ENCODE peak calls at places on chromosomes 7 and 10, in eight cellular contexts. H is HCT116, A is kidney epithelial cell, F is heart right ventricle, M is SK-N-SH, C is ovary, K is A549, W is pancreas. S is an unnamed sample.

GRCh38 chr10:74008212-74008731 is 10.4 kb downstream of the VCL start:
- DNase-seq in K (no peak), W (no peak), A (no peak), M (peak), C (no peak), H (no peak), F (no peak), S (no peak)

GRCh38 chr10:101310528-101311439 is 43.2 kb upstream of the BTRC start:
- DNase-seq in M (peak), W (peak), C (peak), K (no peak), H (no peak), F (peak), A (no peak), S (no peak)

GRCh38 chr10:123942114-123942513 is 50.5 kb upstream of the CPXM2 start:
- DNase-seq in K (no peak), W (no peak), C (no peak), F (no peak), H (no peak), M (no peak), A (no peak), S (no peak)

GRCh38 chr7:80608292-80608691 is 30.1 kb upstream of the CD36 start:
- DNase-seq in K (no peak), M (no peak), H (no peak), W (no peak), F (no peak), A (no peak), C (no peak), S (no peak)

GRCh38 chr10:119688033-119688508 is 36.9 kb downstream of the BAG3 start:
- DNase-seq in M (no peak), F (no peak), C (no peak), H (no peak), A (no peak), W (no peak), K (no peak), S (no peak)

GRCh38 chr7:20514364-20514763 is 101.1 kb upstream of the ABCB5 start:
- DNase-seq in F (peak), W (peak), A (peak), K (no peak), C (no peak), M (peak), H (no peak), S (no peak)

GRCh38 chr7:3233301-3233700 is 67.8 kb upstream of the SDK1 start:
- DNase-seq in C (no peak), K (no peak), A (no peak), F (no peak), W (no peak), M (no peak), H (no peak), S (no peak)

GRCh38 chr7:144127714-144128334 is 4.8 kb downstream of the OR2A14 start:
- DNase-seq in C (peak), F (peak), M (peak), W (peak), H (peak), A (peak), K (peak), S (peak)

GRCh38 chr10:124539935-124540641 is 78.5 kb downstream of the LHPP start:
- DNase-seq in C (peak), M (peak), K (peak), W (no peak), H (no peak), A (no peak), F (peak), S (peak)

GRCh38 chr7:47143344-47143743 is 438.6 kb downstream of the TNS3 start:
- DNase-seq in H (no peak), A (no peak), C (no peak), W (no peak), K (no peak), M (no peak), F (no peak), S (no peak)

GRCh38 chr10:42953684-42954674 is 122.9 kb upstream of the RET start:
- DNase-seq in F (no peak), M (no peak), A (no peak), W (peak), C (no peak), H (no peak), K (no peak), S (no peak)

GRCh38 chr10:68047554-68048327 is 27.3 kb downstream of the HERC4 start:
- DNase-seq in A (no peak), W (no peak), F (no peak), K (no peak), C (no peak), H (no peak), M (no peak), S (no peak)

GRCh38 chr10:1381339-1381738 is 325.2 kb downstream of the WDR37 start:
- DNase-seq in F (no peak), H (no peak), M (no peak), W (no peak), C (no peak), K (no peak), A (no peak), S (no peak)

DNA sequence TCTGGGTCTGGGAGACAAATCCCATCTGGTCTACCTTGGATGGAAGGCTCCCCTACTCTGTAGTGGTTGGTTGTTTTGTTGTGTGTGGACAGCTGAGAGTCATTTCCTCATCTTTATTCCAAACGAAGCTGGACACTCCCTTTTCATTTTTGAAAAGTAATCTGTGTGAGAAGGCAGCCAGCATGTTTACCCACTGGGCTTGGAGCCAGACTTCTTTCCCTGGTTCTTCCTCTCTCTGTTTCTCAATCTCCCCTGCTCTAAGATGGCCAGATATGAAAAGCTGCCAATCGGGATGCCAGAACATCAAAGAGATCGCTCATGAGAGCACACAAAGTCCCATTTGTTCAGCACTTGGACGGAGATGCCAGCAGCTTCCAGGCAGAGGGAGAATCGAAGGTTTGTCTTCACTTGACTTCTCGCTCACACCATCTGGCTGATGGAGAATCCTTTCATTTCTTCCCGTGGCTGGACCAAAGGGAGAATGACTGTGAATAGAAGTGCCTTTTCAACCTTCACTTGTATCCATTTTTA is 108.2 kb upstream of the AGR3 start:
- DNase-seq in H (peak), K (peak), C (peak), W (peak), F (peak), A (peak), M (no peak), S (peak)
- H3K4me3 ChIP-seq in H (peak), K (peak), C (no peak), W (peak), F (peak), A (no peak), M (no peak), S (peak)

GRCh38 chr7:140230517-140230861 is 53.7 kb upstream of the KDM7A start:
- DNase-seq in A (no peak), F (no peak), C (no peak), W (peak), M (peak), K (no peak), H (no peak), S (peak)

GRCh38 chr7:140231779-140232491 is 55.2 kb upstream of the KDM7A start:
- DNase-seq in C (no peak), F (no peak), H (no peak), W (no peak), A (no peak), K (no peak), M (no peak), S (no peak)

GRCh38 chr7:140229591-140230516 is 53.1 kb upstream of the KDM7A start:
- DNase-seq in A (no peak), M (no peak), K (no peak), F (no peak), C (no peak), H (no peak), W (no peak), S (peak)

GRCh38 chr7:140232959-140233649 is 56.3 kb upstream of the KDM7A start:
- DNase-seq in A (no peak), F (no peak), M (no peak), C (no peak), K (no peak), W (no peak), H (no peak), S (no peak)

DNA sequence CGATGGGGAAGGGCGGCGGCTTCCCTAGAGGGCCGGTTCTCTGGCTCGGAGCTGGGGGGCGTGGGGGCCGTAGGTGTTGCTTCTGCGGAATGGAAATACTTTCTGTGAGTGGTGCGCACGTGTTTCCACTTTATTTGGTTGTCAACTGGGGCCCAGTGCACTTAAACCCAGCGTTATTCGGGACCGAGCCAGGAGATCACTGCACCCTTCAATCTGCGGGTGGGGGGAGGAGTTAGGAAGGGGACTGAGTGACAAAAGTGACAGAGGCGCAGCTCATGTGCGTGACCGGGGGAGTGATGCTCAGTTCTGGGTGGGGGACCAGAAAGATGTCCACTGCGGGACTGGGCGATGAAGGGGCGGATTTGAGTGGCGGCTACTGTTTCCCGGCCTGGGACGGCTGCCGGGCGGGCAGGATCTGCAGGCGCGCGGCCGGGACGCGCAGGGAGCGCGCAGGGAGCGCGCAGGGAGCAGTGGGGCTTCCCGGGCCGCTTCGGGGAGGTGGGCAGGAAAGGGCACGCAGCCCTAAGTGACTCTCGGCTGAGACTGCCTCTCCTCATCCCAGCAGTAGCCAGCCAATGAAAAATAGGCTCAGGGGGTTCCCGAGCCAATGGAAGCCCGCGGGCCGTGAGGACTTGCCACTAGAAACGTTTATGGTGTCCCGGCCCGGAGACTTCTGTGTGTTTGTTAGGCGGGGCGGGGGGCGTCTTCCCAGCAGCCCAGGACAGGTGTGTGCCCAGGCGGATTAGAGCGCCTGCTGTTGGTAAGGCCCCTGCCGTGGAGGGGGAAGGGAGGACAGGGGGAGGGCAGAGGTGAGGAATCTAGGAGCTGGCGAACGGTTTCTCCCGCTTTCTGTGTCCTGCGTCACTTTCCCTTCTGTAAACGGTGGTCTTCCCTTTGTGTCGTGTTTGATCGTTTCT is 54.3 kb upstream of the KDM7A start:
- DNase-seq in C (no peak), W (peak), F (peak), K (peak), H (peak), M (peak), A (no peak), S (peak)
- H3K4me3 ChIP-seq in C (peak), W (peak), F (peak), K (peak), H (peak), M (peak), A (peak), S (peak)

GRCh38 chr7:26159243-26159642 is 7.2 kb downstream of the NFE2L3 start:
- DNase-seq in K (no peak), C (no peak), W (no peak), F (no peak), H (no peak), M (no peak), A (no peak), S (no peak)

GRCh38 chr7:26153823-26154783 is 2.1 kb downstream of the NFE2L3 start:
- DNase-seq in C (no peak), W (peak), H (no peak), A (no peak), M (no peak), F (peak), K (no peak), S (no peak)

GRCh38 chr7:26155531-26156375 is 3.8 kb downstream of the NFE2L3 start:
- DNase-seq in W (no peak), M (no peak), A (peak), C (no peak), H (no peak), K (no peak), F (no peak), S (no peak)

GRCh38 chr7:26157520-26158105 is 5.6 kb downstream of the NFE2L3 start:
- DNase-seq in C (no peak), A (no peak), K (no peak), M (no peak), F (no peak), W (no peak), H (no peak), S (no peak)

GRCh38 chr7:26156454-26157365 is 4.7 kb downstream of the NFE2L3 start:
- DNase-seq in M (no peak), C (no peak), K (peak), H (peak), A (peak), F (no peak), W (no peak), S (no peak)
- H3K4me3 ChIP-seq in M (peak), C (no peak), K (no peak), H (no peak), A (no peak), F (peak), W (no peak), S (peak)

DNA sequence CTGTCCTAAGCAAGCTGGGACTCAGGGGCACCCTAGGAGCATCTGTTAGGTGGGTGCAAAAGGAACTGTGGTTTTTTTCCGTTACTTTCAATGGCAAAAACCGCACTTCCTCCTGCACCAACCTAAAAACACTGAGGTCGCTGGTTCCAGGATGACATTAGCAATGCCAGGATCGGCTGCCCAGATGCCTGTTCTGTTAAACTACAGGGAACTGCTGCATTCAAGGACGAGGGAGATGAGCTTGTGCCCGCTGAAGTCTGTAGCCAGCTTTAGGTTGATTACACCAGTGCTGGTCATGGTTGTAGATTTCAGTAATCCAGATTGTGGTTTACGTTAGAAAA is 181.4 kb upstream of the PFKP start:
- DNase-seq in C (no peak), A (no peak), F (no peak), H (no peak), M (no peak), W (no peak), K (no peak), S (no peak)
- H3K4me3 ChIP-seq in C (no peak), A (no peak), F (no peak), H (no peak), M (no peak), W (no peak), K (no peak), S (no peak)

DNA sequence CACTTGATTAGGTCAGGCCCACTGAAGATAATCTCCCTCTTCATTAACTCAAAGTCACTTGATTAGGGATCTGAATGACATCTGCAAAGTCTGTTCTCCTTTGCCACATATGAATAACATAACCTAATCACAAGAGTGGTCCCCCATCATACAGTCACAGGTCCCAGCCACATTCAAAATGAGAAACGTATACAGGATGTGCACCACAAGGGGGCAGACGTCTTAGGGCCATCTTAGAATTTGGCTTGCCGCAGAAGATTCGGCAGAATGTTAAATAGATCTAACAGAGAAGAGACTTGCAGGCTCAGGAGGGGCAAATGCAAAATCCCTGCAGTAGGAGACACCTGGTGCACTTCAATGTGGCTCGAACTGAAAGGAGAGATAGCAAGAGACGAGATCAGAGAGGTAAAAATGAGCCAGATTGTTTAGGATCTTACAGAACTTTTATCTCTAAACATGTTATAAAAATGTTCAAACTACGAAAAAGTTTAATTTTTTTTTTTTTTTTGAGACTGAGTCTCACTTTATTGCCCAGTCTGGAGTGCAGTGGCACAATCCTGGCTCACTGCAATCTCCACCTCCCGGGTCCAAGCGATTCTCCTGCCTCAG is 10.4 kb upstream of the SMC3 start:
- DNase-seq in M (peak), A (no peak), C (peak), W (peak), F (peak), H (peak), K (peak), S (no peak)
- H3K4me3 ChIP-seq in M (no peak), A (no peak), C (no peak), W (no peak), F (no peak), H (no peak), K (no peak), S (no peak)

DNA sequence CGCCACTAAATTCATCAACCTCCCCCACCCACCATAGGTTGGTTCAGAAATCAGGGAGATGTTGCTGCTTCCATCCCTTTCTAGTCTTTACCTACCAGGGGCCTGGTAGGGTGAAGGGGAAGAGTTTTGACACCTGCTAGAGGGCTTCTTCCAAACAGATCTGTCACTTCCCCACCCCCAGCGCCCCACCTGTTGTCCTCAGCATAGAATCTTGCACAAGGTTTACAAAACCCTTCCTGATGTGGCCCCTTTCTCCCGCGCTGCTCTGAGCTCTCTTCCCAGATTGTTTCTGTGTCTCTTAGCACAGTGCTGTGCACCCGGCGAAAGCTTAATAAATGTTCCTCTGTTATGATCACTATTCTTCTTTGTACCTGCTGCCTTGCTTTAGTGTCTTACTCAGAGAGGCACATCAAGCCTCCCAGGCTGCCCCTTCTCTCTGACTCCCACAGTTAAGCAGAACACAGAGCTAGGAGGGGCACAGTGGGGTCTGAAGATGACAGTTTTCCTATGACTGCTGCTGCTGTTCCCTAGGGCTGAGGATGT is 11.2 kb upstream of the C10orf95 start:
- DNase-seq in F (no peak), C (no peak), M (no peak), W (no peak), A (no peak), K (no peak), H (no peak), S (no peak)
- H3K4me3 ChIP-seq in F (no peak), C (no peak), M (no peak), W (no peak), A (no peak), K (no peak), H (peak), S (peak)

DNA sequence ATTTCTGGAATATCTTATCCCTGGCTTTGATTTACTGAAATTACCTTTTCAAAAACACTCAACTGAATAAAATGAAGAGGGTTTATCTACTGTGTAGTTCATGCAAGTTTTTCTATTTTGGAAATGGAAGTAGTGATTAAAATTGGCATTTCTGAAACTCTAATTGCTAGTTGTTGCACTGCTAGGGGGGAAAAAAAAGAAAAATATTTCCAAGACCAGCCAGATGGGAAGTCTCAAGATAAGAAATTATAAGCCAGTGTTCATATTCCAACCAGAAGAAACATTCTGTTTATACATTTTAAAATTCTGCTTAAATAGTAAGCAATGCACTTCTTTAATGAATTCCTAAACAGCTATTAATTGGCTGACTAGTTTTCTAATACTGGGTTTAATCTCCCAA is 9.4 kb upstream of the ADO start:
- DNase-seq in H (no peak), W (no peak), C (no peak), K (no peak), A (no peak), M (no peak), F (no peak), S (no peak)
- H3K4me3 ChIP-seq in H (no peak), W (no peak), C (no peak), K (no peak), A (no peak), M (no peak), F (no peak), S (no peak)

GRCh38 chr10:76021391-76021790 is 590.0 kb downstream of the LRMDA start:
- DNase-seq in A (no peak), F (no peak), K (no peak), C (no peak), H (no peak), M (no peak), W (no peak), S (no peak)
- H3K4me3 ChIP-seq in A (no peak), F (no peak), K (no peak), C (no peak), H (no peak), M (no peak), W (no peak), S (no peak)

GRCh38 chr7:33645096-33645495 is 260.2 kb upstream of the BMPER start:
- DNase-seq in A (no peak), W (no peak), H (no peak), F (no peak), C (no peak), K (no peak), M (no peak), S (no peak)
- H3K4me3 ChIP-seq in A (no peak), W (no peak), H (no peak), F (no peak), C (no peak), K (no peak), M (no peak), S (no peak)

GRCh38 chr7:53272081-53272480 is 236.6 kb downstream of the POM121L12 start:
- DNase-seq in K (no peak), H (no peak), W (no peak), A (no peak), F (no peak), C (no peak), M (no peak), S (no peak)
- H3K4me3 ChIP-seq in K (no peak), H (no peak), W (no peak), A (no peak), F (no peak), C (no peak), M (no peak), S (no peak)